ENCODE peak calls at places on chromosomes 4 and X, in nine cellular contexts. S is iPS DF 6.9; L is CD8-positive, alpha-beta T cell; F is NCI-H1092 treated with DMSO at 0.1 percent for 48 hours; B is right cardiac atrium; C is H7; U is cardiac fibroblast; Y is NCI-H524; J is GM23338. N is an unnamed sample.

GRCh38 chr4:80268081-80268823 is 1.8 kb downstream of the FGF5 start:
- DNase-seq in J (peak), Y (no peak), F (no peak), L (no peak), B (no peak), S (no peak), C (peak), U (no peak), N (no peak)

GRCh38 chr4:104964387-104965175 is 182.1 kb upstream of the TET2 start:
- DNase-seq in Y (no peak), B (peak), S (no peak), C (no peak), L (no peak), F (no peak), U (no peak), J (no peak), N (no peak)

GRCh38 chr4:168744021-168744420 is 247.2 kb downstream of the PALLD start:
- DNase-seq in C (no peak), L (no peak), J (no peak), U (no peak), Y (no peak), S (no peak), B (no peak), F (no peak), N (no peak)

GRCh38 chrX:47991263-47992092 is 12.3 kb downstream of the ZNF182 start:
- DNase-seq in C (no peak), S (no peak), U (peak), L (no peak), B (no peak), F (no peak), J (no peak), Y (no peak), N (no peak)

GRCh38 chr4:85534120-85534519 is 59.2 kb downstream of the ARHGAP24 start:
- DNase-seq in Y (no peak), U (no peak), C (no peak), S (no peak), F (no peak), J (no peak), B (no peak), L (no peak), N (no peak)

GRCh38 chrX:12505127-12505526 is 286.1 kb upstream of the PRPS2 start:
- DNase-seq in Y (no peak), F (no peak), U (no peak), J (no peak), C (no peak), L (no peak), B (no peak), S (no peak), N (no peak)

GRCh38 chrX:136728393-136728792 is 52.3 kb downstream of the ARHGEF6 start:
- DNase-seq in Y (no peak), J (no peak), L (no peak), C (no peak), B (no peak), U (no peak), F (no peak), S (no peak), N (no peak)

GRCh38 chr4:6619116-6619465 is 21.4 kb upstream of the MRFAP1 start:
- DNase-seq in J (no peak), Y (no peak), F (no peak), S (no peak), L (no peak), U (no peak), B (no peak), C (no peak), N (no peak)

GRCh38 chrX:21986596-21986995 is 45.5 kb upstream of the PHEX start:
- DNase-seq in B (no peak), L (no peak), J (no peak), U (peak), C (no peak), Y (no peak), S (no peak), F (no peak), N (no peak)

GRCh38 chr4:40209401-40209800 is 12.6 kb downstream of the RHOH start:
- DNase-seq in F (no peak), S (no peak), C (no peak), U (no peak), B (no peak), Y (no peak), L (no peak), J (no peak), N (no peak)

GRCh38 chr4:52350926-52351325 is 299.8 kb downstream of the SPATA18 start:
- DNase-seq in Y (no peak), L (no peak), C (no peak), J (no peak), S (no peak), U (no peak), B (no peak), F (no peak), N (no peak)

GRCh38 chr4:7960790-7961655 is 21.4 kb upstream of the AFAP1 start:
- DNase-seq in Y (no peak), F (no peak), S (no peak), B (peak), C (no peak), L (no peak), U (peak), J (no peak), N (no peak)

N was measured in GM18507.